ENCODE peak calls at places on chromosomes 3 and 15, in five cellular contexts. M, F, N, H and J are unnamed samples.

GRCh38 chr3:185069023-185069422 is 83.8 kb downstream of the C3orf70 start:
- DNase-seq in M (no peak), F (no peak), N (no peak), H (no peak), J (no peak)

GRCh38 chr3:134486577-134487041 is 752 bp downstream of the CEP63 start:
- DNase-seq in M (no peak), F (no peak), N (no peak), H (no peak), J (no peak)

GRCh38 chr3:174440741-174441587 is 418.2 kb upstream of the NAALADL2 start:
- DNase-seq in M (peak; percentile 94), F (peak; percentile 87), N (peak; percentile 94), H (peak; percentile 90), J (peak; percentile 92)

GRCh38 chr3:102089904-102090492 is 240.7 kb downstream of the NFKBIZ start:
- DNase-seq in M (no peak), F (no peak), N (no peak), H (no peak), J (no peak)

GRCh38 chr3:44913868-44914468 is 39.6 kb downstream of the TGM4 start:
- DNase-seq in M (no peak), F (peak; percentile 32), N (peak; percentile 72), H (peak; percentile 77), J (peak; percentile 78)

GRCh38 chr3:124905093-124905492 is 17.9 kb upstream of the ITGB5 start:
- DNase-seq in M (no peak), F (no peak), N (no peak), H (no peak), J (no peak)

GRCh38 chr15:91855684-91856553 is 2.4 kb downstream of the SLCO3A1 start:
- DNase-seq in M (no peak), F (no peak), N (no peak), H (peak; percentile 61), J (peak; percentile 79)

GRCh38 chr3:72665701-72666443 is 182.4 kb downstream of the SHQ1 start:
- DNase-seq in M (no peak), F (no peak), N (no peak), H (no peak), J (peak; percentile 46)

GRCh38 chr3:49805367-49805782 is 2.3 kb downstream of the INKA1 start:
- DNase-seq in M (peak; percentile 94), F (peak; percentile 90), N (peak; percentile 94), H (peak; percentile 79), J (peak; percentile 52)

GRCh38 chr3:49277357-49277723 is 308 bp upstream of the C3orf62 start:
- DNase-seq in M (no peak), F (peak; percentile 36), N (no peak), H (no peak), J (no peak)

GRCh38 chr3:30699927-30700326 is 93.5 kb downstream of the TGFBR2 start:
- DNase-seq in M (no peak), F (no peak), N (no peak), H (no peak), J (no peak)

GRCh38 chr15:57017024-57017423 is 98.6 kb downstream of the TCF12 start:
- DNase-seq in M (no peak), F (no peak), N (no peak), H (no peak), J (no peak)

GRCh38 chr3:124486324-124486723 is 243.9 kb upstream of the UMPS start:
- DNase-seq in M (no peak), F (no peak), N (no peak), H (no peak), J (no peak)

GRCh38 chr3:44969779-44970178 is 6.2 kb downstream of the ZDHHC3 start:
- DNase-seq in M (no peak), F (no peak), N (no peak), H (no peak), J (no peak)

GRCh38 chr3:170727754-170728153 is 141.9 kb upstream of the SLC7A14 start:
- DNase-seq in M (no peak), F (no peak), N (no peak), H (no peak), J (no peak)

GRCh38 chr3:63824309-63824708 is 5.2 kb downstream of the C3orf49 start:
- DNase-seq in M (no peak), F (no peak), N (no peak), H (no peak), J (peak; percentile 98)

GRCh38 chr15:69065981-69066645 is 51.6 kb downstream of the NOX5 start:
- DNase-seq in M (peak; percentile 4), F (no peak), N (no peak), H (no peak), J (no peak)

GRCh38 chr15:69067296-69067695 is 52.8 kb downstream of the NOX5 start:
- DNase-seq in M (peak; percentile 3), F (no peak), N (no peak), H (no peak), J (no peak)

GRCh38 chr15:69066646-69066995 is 52.1 kb downstream of the NOX5 start:
- DNase-seq in M (peak; percentile 24), F (no peak), N (no peak), H (no peak), J (no peak)

GRCh38 chr15:69061414-69061842 is 46.9 kb downstream of the NOX5 start:
- DNase-seq in M (peak; percentile 15), F (no peak), N (no peak), H (no peak), J (no peak)

DNA sequence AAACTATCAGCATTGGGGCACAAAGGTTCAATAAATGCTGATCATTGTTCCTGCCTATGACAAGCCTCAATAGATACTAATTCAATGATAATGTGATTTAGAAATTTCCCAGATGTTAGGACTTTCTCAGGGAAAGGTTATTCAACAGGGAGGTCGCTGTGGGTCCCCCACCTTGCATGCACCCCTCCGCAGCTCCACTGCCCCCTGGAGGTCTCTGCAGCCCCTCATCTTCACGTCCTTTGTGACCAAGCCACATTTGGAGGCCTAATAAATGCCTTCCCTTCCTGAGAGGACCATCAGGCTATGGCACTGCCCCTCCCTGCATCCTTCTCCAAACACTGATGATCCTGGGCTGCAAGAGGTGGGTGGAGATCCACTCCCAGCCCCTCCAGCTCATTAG is 50.2 kb downstream of the NOX5 start:
- DNase-seq in M (peak; percentile 14), F (no peak), N (no peak), H (no peak), J (no peak)
- TF ChIP-seq CTCF in M (no peak), F (no peak), N (no peak), H (no peak), J (no peak)

DNA sequence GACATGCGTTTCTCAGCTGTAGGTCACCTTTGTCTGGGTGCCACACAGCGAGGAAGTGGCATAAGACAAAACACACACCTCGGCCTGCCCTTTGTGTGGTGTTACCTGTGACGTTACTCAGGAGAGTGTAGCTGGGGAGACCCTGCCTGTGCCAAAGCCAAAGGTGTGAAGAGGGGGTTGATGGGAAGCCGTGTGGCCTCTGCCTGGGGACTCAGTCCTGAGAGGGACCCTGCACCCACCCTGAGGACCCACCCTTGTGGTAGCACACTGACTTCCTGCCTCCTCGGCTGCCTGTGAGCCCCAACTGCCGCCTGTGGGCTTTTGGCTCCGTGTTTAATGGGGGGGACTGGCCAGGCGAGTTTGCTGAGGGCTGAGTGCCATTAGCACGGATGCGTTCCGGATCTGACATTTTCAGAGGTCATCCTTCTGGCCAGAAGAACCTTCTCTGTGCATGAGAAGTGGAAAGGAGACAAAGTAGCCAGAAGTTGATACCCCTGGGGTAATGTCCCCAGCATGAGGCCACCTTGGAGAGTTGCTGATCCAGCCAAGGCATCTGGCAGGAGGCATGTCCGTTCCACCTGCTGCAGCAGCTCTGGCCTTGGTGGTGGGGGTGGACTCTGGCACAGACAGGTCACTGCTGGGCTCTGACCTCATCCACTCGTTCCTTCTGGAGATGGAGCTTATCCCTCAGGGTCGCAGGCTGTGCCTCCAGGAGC is 51.8 kb upstream of the FURIN start:
- DNase-seq in M (peak; percentile 48), F (no peak), N (no peak), H (no peak), J (no peak)
- TF ChIP-seq CTCF in M (no peak), F (no peak), N (no peak), H (no peak), J (no peak)

GRCh38 chr3:140736863-140737460 is 59.1 kb downstream of the TRIM42 start:
- DNase-seq in M (no peak), F (peak; percentile 31), N (peak; percentile 71), H (no peak), J (peak; percentile 58)
- TF ChIP-seq CTCF in M (peak; percentile 19), F (peak; percentile 45), N (peak; percentile 45), H (peak; percentile 46), J (peak; percentile 58)

GRCh38 chr3:69309810-69310209 is 76.1 kb downstream of the FRMD4B start:
- DNase-seq in M (no peak), F (no peak), N (no peak), H (no peak), J (peak; percentile 67)
- TF ChIP-seq CTCF in M (peak; percentile 22), F (no peak), N (peak; percentile 38), H (peak; percentile 31), J (peak; percentile 58)

GRCh38 chr15:25990245-25990644 is 127.1 kb upstream of the ATP10A start:
- DNase-seq in M (no peak), F (no peak), N (no peak), H (no peak), J (no peak)

GRCh38 chr15:25987638-25988037 is 124.5 kb upstream of the ATP10A start:
- DNase-seq in M (no peak), F (no peak), N (no peak), H (no peak), J (no peak)

GRCh38 chr15:25985179-25985578 is 122.1 kb upstream of the ATP10A start:
- DNase-seq in M (no peak), F (no peak), N (no peak), H (no peak), J (no peak)

DNA sequence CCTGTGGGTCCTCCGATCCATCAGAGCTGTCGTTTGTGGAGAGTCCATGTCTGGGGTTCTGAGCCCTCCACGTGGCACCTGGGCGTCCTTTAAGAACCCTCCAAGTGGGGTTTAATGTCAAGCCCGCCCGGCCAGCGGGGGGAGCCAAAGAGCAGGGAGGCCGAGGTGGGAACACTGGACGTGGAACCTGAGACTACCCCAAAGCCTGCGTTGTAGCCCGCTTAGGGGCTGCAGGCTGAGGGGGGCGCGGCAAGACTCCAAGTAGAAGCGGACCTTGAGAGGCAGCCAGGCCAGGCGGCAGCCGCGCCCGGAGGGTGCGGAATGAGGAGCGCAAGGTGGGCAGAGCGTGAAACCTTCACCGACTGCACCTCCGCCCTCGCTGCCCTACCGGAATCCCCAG is 126.2 kb upstream of the ATP10A start:
- DNase-seq in M (no peak), F (no peak), N (no peak), H (no peak), J (no peak)
- TF ChIP-seq CTCF in M (no peak), F (no peak), N (no peak), H (no peak), J (no peak)